ENCODE peak calls at places on chromosomes 11 and 22, in four cellular contexts. V, Y, B and S are unnamed samples. For H3K4me1, the result is how much of the 10 kb centered on the place peaks cover.

GRCh38 chr22:20906387-20906767 is 10.8 kb upstream of the CRKL start:
- DNase-seq in V (no peak), Y (no peak), B (no peak), S (no peak)

GRCh38 chr22:40107756-40108437 is 69.8 kb upstream of the TNRC6B start:
- DNase-seq in V (peak), Y (no peak), B (no peak), S (no peak)

GRCh38 chr22:36733271-36733670 is 29.7 kb upstream of the CACNG2 start:
- DNase-seq in V (no peak), Y (no peak), B (peak), S (no peak)

GRCh38 chr11:128521697-128522062 is 65.7 kb downstream of the ETS1 start:
- DNase-seq in V (no peak), Y (no peak), B (no peak), S (no peak)

GRCh38 chr22:46272196-46272595 is 4.4 kb downstream of the TTC38 start:
- DNase-seq in V (no peak), Y (no peak), B (no peak), S (no peak)

GRCh38 chr11:126109941-126110731 is 47.5 kb upstream of the CDON start:
- DNase-seq in V (no peak), Y (no peak), B (no peak), S (peak)

GRCh38 chr11:111064118-111064517 is 181.4 kb upstream of the POU2AF2 start:
- DNase-seq in V (no peak), Y (no peak), B (no peak), S (peak)

GRCh38 chr11:71563401-71563800 is 2.0 kb upstream of the KRTAP5-10 start:
- DNase-seq in V (peak), Y (no peak), B (no peak), S (peak)

GRCh38 chr11:114296190-114296978 is at the start of gene NNMT:
- DNase-seq in V (peak), Y (no peak), B (no peak), S (peak)

GRCh38 chr11:65183201-65183891 is 1.6 kb downstream of the CAPN1 start:
- DNase-seq in V (peak), Y (no peak), B (no peak), S (no peak)

GRCh38 chr22:40203568-40203967 is 25.8 kb downstream of the TNRC6B start:
- DNase-seq in V (no peak), Y (no peak), B (no peak), S (no peak)

GRCh38 chr11:69552951-69553350 is 71.5 kb downstream of the LINC01488 start:
- DNase-seq in V (no peak), Y (no peak), B (no peak), S (no peak)

GRCh38 chr11:64093233-64094039 is 57.7 kb downstream of the FLRT1 start:
- DNase-seq in V (peak), Y (no peak), B (no peak), S (no peak)

GRCh38 chr11:26675233-26675928 is 46.5 kb downstream of the SLC5A12 start:
- DNase-seq in V (no peak), Y (no peak), B (no peak), S (no peak)

GRCh38 chr11:116426761-116427160 is 346.0 kb downstream of the BUD13 start:
- DNase-seq in V (no peak), Y (no peak), B (no peak), S (no peak)

GRCh38 chr22:46352691-46353386 is 17.3 kb downstream of the TRMU start:
- DNase-seq in V (peak), Y (no peak), B (no peak), S (peak)

GRCh38 chr22:29626497-29627195 is 23.2 kb downstream of the NF2 start:
- DNase-seq in V (no peak), Y (no peak), B (no peak), S (peak)

GRCh38 chr11:33957304-33957917 is 65.5 kb upstream of the LMO2 start:
- DNase-seq in V (no peak), Y (no peak), B (no peak), S (no peak)

GRCh38 chr11:12222099-12222751 is 111.8 kb downstream of the MICAL2 start:
- DNase-seq in V (no peak), Y (no peak), B (no peak), S (peak)

GRCh38 chr22:31870890-31871289 is 73.4 kb upstream of the YWHAH start:
- DNase-seq in V (peak), Y (no peak), B (no peak), S (peak)

GRCh38 chr22:49845666-49846459 is 7.8 kb upstream of the ZBED4 start:
- DNase-seq in V (no peak), Y (no peak), B (no peak), S (no peak)

GRCh38 chr11:46236918-46237247 is 40.6 kb upstream of the CREB3L1 start:
- DNase-seq in V (no peak), Y (no peak), B (no peak), S (no peak)

GRCh38 chr11:125100136-125100535 is 11.3 kb downstream of the TMEM218 start:
- DNase-seq in V (no peak), Y (no peak), B (no peak), S (no peak)

GRCh38 chr11:122441702-122442092 is 213.8 kb upstream of the UBASH3B start:
- DNase-seq in V (no peak), Y (no peak), B (no peak), S (no peak)

GRCh38 chr11:9748361-9748970 is 84.6 kb downstream of the SWAP70 start:
- DNase-seq in V (peak), Y (no peak), B (no peak), S (peak)

GRCh38 chr11:108847288-108847687 is 182.4 kb downstream of the DDX10 start:
- DNase-seq in V (no peak), Y (no peak), B (no peak), S (no peak)

GRCh38 chr22:30195245-30196140 is 51.1 kb downstream of the LIF start:
- DNase-seq in V (no peak), Y (no peak), B (no peak), S (no peak)

GRCh38 chr11:45665933-45666647 is 668 bp upstream of the CHST1 start:
- DNase-seq in V (no peak), Y (no peak), B (no peak), S (no peak)

GRCh38 chr22:20211997-20212753 is 55.9 kb downstream of the RTN4R start:
- DNase-seq in V (peak), Y (no peak), B (no peak), S (peak)

GRCh38 chr11:2389344-2390026 is 11.1 kb upstream of the TSSC4 start:
- DNase-seq in V (no peak), Y (no peak), B (no peak), S (no peak)
- H3K4me1 ChIP-seq in V (half or more), Y (under half), B (half or more), S (under half)

DNA sequence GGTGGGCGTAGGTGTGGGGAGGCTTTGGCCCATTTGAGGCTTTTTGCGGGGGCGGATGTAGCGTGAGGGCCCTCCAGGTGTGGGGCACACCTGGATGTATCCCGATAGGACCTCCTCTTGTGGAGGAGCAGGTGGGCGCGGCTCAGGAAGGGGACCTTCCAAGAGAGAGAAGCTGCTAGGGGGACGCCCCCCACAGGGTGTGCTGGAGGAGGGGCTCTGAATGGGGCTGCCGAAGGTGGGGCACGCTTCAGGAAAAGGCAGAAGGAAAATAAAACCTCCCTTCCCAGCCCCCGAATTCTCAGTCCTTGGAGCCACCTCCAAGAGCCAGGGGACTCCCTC is 621 bp downstream of the SGSM1 start:
- DNase-seq in V (no peak), Y (no peak), B (no peak), S (no peak)
- H3K4me3 ChIP-seq in V (peak), Y (peak), B (peak), S (no peak)

DNA sequence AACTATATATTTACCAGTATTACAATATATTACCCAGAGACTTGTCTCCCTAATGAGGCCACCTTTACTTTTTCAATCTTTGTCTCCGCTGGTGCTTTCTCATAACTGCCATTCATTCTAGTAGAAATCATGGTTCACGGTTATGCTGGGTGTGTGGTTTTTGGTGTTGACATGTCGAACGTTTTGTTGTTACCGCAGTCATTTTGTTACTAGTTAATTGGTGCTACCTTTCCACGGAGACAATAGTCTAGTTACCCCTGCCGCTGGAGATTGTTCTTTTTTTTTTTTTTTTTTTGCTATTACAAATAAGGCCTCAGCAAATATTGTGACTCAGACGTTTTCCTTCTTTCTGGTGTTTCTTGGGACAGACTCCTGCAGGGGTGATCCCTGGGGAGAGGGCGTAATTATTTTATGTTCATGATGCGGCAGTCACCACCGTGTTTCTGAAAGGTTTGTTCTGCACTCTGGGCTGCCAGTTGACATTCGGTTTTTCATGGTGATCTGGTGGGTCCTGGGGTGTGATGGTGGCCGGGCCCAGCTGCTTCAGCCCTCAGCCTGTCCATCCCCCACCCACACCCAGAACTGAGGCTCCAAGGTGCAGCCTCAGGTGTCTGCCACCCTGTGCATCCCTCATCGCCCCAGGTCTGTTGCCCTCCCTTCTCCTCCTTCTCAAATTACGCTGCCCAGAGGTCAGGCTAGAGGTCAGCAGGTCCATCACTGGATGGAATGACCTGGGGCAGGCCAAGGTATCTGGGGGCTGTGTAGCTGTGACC is 28.6 kb downstream of the LRP5 start:
- DNase-seq in V (no peak), Y (no peak), B (no peak), S (no peak)
- H3K4me1 ChIP-seq in V (under half), Y (under half), B (half or more), S (under half)

DNA sequence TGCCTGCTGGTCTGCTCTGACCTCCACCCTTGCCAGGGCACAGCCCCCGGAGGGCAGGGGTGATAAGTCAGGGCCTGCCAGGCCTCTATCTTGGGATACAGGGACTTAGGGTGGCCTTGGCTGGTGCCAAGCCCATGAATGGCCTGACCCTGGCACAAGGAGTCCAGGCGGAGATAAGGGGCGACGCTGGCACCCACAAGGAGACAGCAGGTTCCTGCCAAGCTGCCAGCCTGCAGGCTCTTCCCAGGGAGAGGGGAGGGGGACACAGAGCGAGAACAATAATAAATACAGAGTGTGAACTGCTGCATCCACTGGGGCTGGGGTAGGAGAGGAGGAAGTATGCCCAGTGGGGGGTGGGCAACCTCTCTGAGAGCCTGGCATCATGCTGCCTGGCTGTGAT is 978 bp downstream of the CSDC2 start:
- DNase-seq in V (peak), Y (no peak), B (no peak), S (no peak)
- H3K4me3 ChIP-seq in V (no peak), Y (no peak), B (peak), S (peak)